ENCODE peak calls at places on chromosomes 16 and 17, in six cellular contexts. One of them, this sample, is unnamed. For H3K36me3, the result is how much of the 10 kb centered on the place peaks cover.

GRCh38 chr16:86669937-86670772 is 91.8 kb downstream of the FOXL1 start:
- DNase-seq in GM23248: no peak
- DNase-seq in CD8-positive, alpha-beta memory T cell: no peak
- DNase-seq in small intestine: no peak
- DNase-seq in OCI-LY7: no peak
- DNase-seq in CD8-positive, alpha-beta T cell: no peak
- DNase-seq in this sample: no peak

GRCh38 chr16:85615014-85615851 is 2.1 kb downstream of the GSE1 start:
- DNase-seq in GM23248: no peak
- DNase-seq in CD8-positive, alpha-beta memory T cell: peak
- DNase-seq in small intestine: peak
- DNase-seq in OCI-LY7: no peak
- DNase-seq in CD8-positive, alpha-beta T cell: peak
- DNase-seq in this sample: peak

GRCh38 chr16:51149251-51149661 is 1.8 kb downstream of the SALL1 start:
- DNase-seq in GM23248: no peak
- DNase-seq in CD8-positive, alpha-beta memory T cell: no peak
- DNase-seq in small intestine: no peak
- DNase-seq in OCI-LY7: no peak
- DNase-seq in CD8-positive, alpha-beta T cell: no peak
- DNase-seq in this sample: no peak

GRCh38 chr17:3773511-3773910 is 27.5 kb downstream of the ITGAE start:
- DNase-seq in GM23248: peak
- DNase-seq in CD8-positive, alpha-beta memory T cell: no peak
- DNase-seq in small intestine: no peak
- DNase-seq in OCI-LY7: no peak
- DNase-seq in CD8-positive, alpha-beta T cell: no peak
- DNase-seq in this sample: no peak

GRCh38 chr16:79902351-79902750 is 301.8 kb upstream of the MAF start:
- DNase-seq in GM23248: no peak
- DNase-seq in CD8-positive, alpha-beta memory T cell: no peak
- DNase-seq in small intestine: no peak
- DNase-seq in OCI-LY7: no peak
- DNase-seq in CD8-positive, alpha-beta T cell: no peak
- DNase-seq in this sample: no peak

GRCh38 chr16:3536851-3537250 is 36.0 kb downstream of the CLUAP1 start:
- DNase-seq in GM23248: peak
- DNase-seq in CD8-positive, alpha-beta memory T cell: no peak
- DNase-seq in small intestine: no peak
- DNase-seq in OCI-LY7: no peak
- DNase-seq in CD8-positive, alpha-beta T cell: no peak
- DNase-seq in this sample: no peak

GRCh38 chr16:85210423-85211169 is 98.3 kb upstream of the CIBAR2 start:
- DNase-seq in GM23248: peak
- DNase-seq in CD8-positive, alpha-beta memory T cell: no peak
- DNase-seq in small intestine: no peak
- DNase-seq in OCI-LY7: no peak
- DNase-seq in CD8-positive, alpha-beta T cell: no peak
- DNase-seq in this sample: no peak

GRCh38 chr17:75400326-75400939 is 5.0 kb downstream of the GRB2 start:
- DNase-seq in GM23248: no peak
- DNase-seq in CD8-positive, alpha-beta memory T cell: no peak
- DNase-seq in small intestine: no peak
- DNase-seq in OCI-LY7: no peak
- DNase-seq in CD8-positive, alpha-beta T cell: no peak
- DNase-seq in this sample: no peak

GRCh38 chr17:39608142-39608541 is 422 bp upstream of the NEUROD2 start:
- DNase-seq in GM23248: no peak
- DNase-seq in CD8-positive, alpha-beta memory T cell: no peak
- DNase-seq in small intestine: no peak
- DNase-seq in OCI-LY7: no peak
- DNase-seq in CD8-positive, alpha-beta T cell: no peak
- DNase-seq in this sample: no peak

GRCh38 chr16:51762081-51762995 is 611.3 kb upstream of the SALL1 start:
- DNase-seq in GM23248: peak
- DNase-seq in CD8-positive, alpha-beta memory T cell: no peak
- DNase-seq in small intestine: peak
- DNase-seq in OCI-LY7: peak
- DNase-seq in CD8-positive, alpha-beta T cell: peak
- DNase-seq in this sample: no peak

GRCh38 chr16:84436196-84436595 is 67.9 kb downstream of the ATP2C2 start:
- DNase-seq in GM23248: no peak
- DNase-seq in CD8-positive, alpha-beta memory T cell: no peak
- DNase-seq in small intestine: no peak
- DNase-seq in OCI-LY7: no peak
- DNase-seq in CD8-positive, alpha-beta T cell: no peak
- DNase-seq in this sample: no peak

GRCh38 chr17:27296427-27296979 is 2.6 kb downstream of the WSB1 start:
- DNase-seq in GM23248: peak
- DNase-seq in CD8-positive, alpha-beta memory T cell: no peak
- DNase-seq in small intestine: no peak
- DNase-seq in OCI-LY7: no peak
- DNase-seq in CD8-positive, alpha-beta T cell: no peak
- DNase-seq in this sample: no peak

GRCh38 chr17:41773731-41774193 is 12.7 kb downstream of the JUP start:
- DNase-seq in GM23248: no peak
- DNase-seq in CD8-positive, alpha-beta memory T cell: no peak
- DNase-seq in small intestine: no peak
- DNase-seq in OCI-LY7: no peak
- DNase-seq in CD8-positive, alpha-beta T cell: no peak
- DNase-seq in this sample: no peak

GRCh38 chr17:62611308-62611707 is 16.2 kb upstream of the MRC2 start:
- DNase-seq in GM23248: no peak
- DNase-seq in CD8-positive, alpha-beta memory T cell: no peak
- DNase-seq in small intestine: no peak
- DNase-seq in OCI-LY7: no peak
- DNase-seq in CD8-positive, alpha-beta T cell: no peak
- DNase-seq in this sample: no peak

GRCh38 chr17:77528516-77529327 is 388.0 kb downstream of the SEC14L1 start:
- DNase-seq in GM23248: no peak
- DNase-seq in CD8-positive, alpha-beta memory T cell: peak
- DNase-seq in small intestine: no peak
- DNase-seq in OCI-LY7: no peak
- DNase-seq in CD8-positive, alpha-beta T cell: peak
- DNase-seq in this sample: no peak

GRCh38 chr16:57893559-57894389 is 77.2 kb downstream of the CNGB1 start:
- DNase-seq in GM23248: peak
- DNase-seq in CD8-positive, alpha-beta memory T cell: no peak
- DNase-seq in small intestine: peak
- DNase-seq in OCI-LY7: no peak
- DNase-seq in CD8-positive, alpha-beta T cell: no peak
- DNase-seq in this sample: no peak

GRCh38 chr16:72202014-72202413 is 30.1 kb upstream of the PMFBP1 start:
- DNase-seq in GM23248: peak
- DNase-seq in CD8-positive, alpha-beta memory T cell: no peak
- DNase-seq in small intestine: no peak
- DNase-seq in OCI-LY7: no peak
- DNase-seq in CD8-positive, alpha-beta T cell: no peak
- DNase-seq in this sample: no peak

GRCh38 chr17:79993390-79994221 is 42.1 kb downstream of the TBC1D16 start:
- DNase-seq in GM23248: peak
- DNase-seq in CD8-positive, alpha-beta memory T cell: peak
- DNase-seq in small intestine: peak
- DNase-seq in OCI-LY7: peak
- DNase-seq in CD8-positive, alpha-beta T cell: peak
- DNase-seq in this sample: peak

GRCh38 chr17:74711058-74711824 is 1.5 kb downstream of the CD300LF start:
- DNase-seq in GM23248: no peak
- DNase-seq in CD8-positive, alpha-beta memory T cell: no peak
- DNase-seq in small intestine: no peak
- DNase-seq in OCI-LY7: no peak
- DNase-seq in CD8-positive, alpha-beta T cell: no peak
- DNase-seq in this sample: no peak

GRCh38 chr17:27319536-27320221 is 25.8 kb downstream of the WSB1 start:
- DNase-seq in GM23248: peak
- DNase-seq in CD8-positive, alpha-beta memory T cell: no peak
- DNase-seq in small intestine: peak
- DNase-seq in OCI-LY7: no peak
- DNase-seq in CD8-positive, alpha-beta T cell: no peak
- DNase-seq in this sample: no peak

GRCh38 chr16:49415083-49415482 is 41.5 kb downstream of the C16orf78 start:
- DNase-seq in GM23248: no peak
- DNase-seq in CD8-positive, alpha-beta memory T cell: no peak
- DNase-seq in small intestine: no peak
- DNase-seq in OCI-LY7: no peak
- DNase-seq in CD8-positive, alpha-beta T cell: no peak
- DNase-seq in this sample: no peak

GRCh38 chr17:31392002-31392855 is 754 bp downstream of the RAB11FIP4 start:
- DNase-seq in GM23248: no peak
- DNase-seq in CD8-positive, alpha-beta memory T cell: no peak
- DNase-seq in small intestine: no peak
- DNase-seq in OCI-LY7: no peak
- DNase-seq in CD8-positive, alpha-beta T cell: no peak
- DNase-seq in this sample: no peak

GRCh38 chr17:8126306-8127066 is 2.6 kb upstream of the HES7 start:
- DNase-seq in GM23248: peak
- DNase-seq in CD8-positive, alpha-beta memory T cell: peak
- DNase-seq in small intestine: peak
- DNase-seq in OCI-LY7: peak
- DNase-seq in CD8-positive, alpha-beta T cell: peak
- DNase-seq in this sample: peak

GRCh38 chr17:21213491-21214014 is 408 bp downstream of the TMEM11 start:
- DNase-seq in GM23248: peak
- DNase-seq in CD8-positive, alpha-beta memory T cell: no peak
- DNase-seq in small intestine: peak
- DNase-seq in OCI-LY7: peak
- DNase-seq in CD8-positive, alpha-beta T cell: peak
- DNase-seq in this sample: no peak

GRCh38 chr17:32487460-32488176 is 825 bp downstream of the CDK5R1 start:
- DNase-seq in GM23248: peak
- DNase-seq in CD8-positive, alpha-beta memory T cell: no peak
- DNase-seq in small intestine: no peak
- DNase-seq in OCI-LY7: no peak
- DNase-seq in CD8-positive, alpha-beta T cell: no peak
- DNase-seq in this sample: peak

GRCh38 chr17:8155341-8156173 is 3.4 kb upstream of the PER1 start:
- DNase-seq in GM23248: no peak
- DNase-seq in CD8-positive, alpha-beta memory T cell: peak
- DNase-seq in small intestine: no peak
- DNase-seq in OCI-LY7: no peak
- DNase-seq in CD8-positive, alpha-beta T cell: peak
- DNase-seq in this sample: peak

GRCh38 chr16:13148294-13148693 is 246.9 kb downstream of the SHISA9 start:
- DNase-seq in GM23248: no peak
- DNase-seq in CD8-positive, alpha-beta memory T cell: no peak
- DNase-seq in small intestine: no peak
- DNase-seq in OCI-LY7: no peak
- DNase-seq in CD8-positive, alpha-beta T cell: no peak
- DNase-seq in this sample: no peak

GRCh38 chr17:73770115-73770848 is 126.0 kb upstream of the SDK2 start:
- DNase-seq in GM23248: peak
- DNase-seq in CD8-positive, alpha-beta memory T cell: no peak
- DNase-seq in small intestine: peak
- DNase-seq in OCI-LY7: no peak
- DNase-seq in CD8-positive, alpha-beta T cell: no peak
- DNase-seq in this sample: no peak

GRCh38 chr17:35856603-35857002 is 12.1 kb downstream of the HEATR9 start:
- DNase-seq in GM23248: no peak
- DNase-seq in CD8-positive, alpha-beta memory T cell: no peak
- DNase-seq in small intestine: no peak
- DNase-seq in OCI-LY7: no peak
- DNase-seq in CD8-positive, alpha-beta T cell: no peak
- DNase-seq in this sample: no peak

GRCh38 chr16:66460703-66461102 is 33.6 kb downstream of the BEAN1 start:
- DNase-seq in GM23248: no peak
- DNase-seq in CD8-positive, alpha-beta memory T cell: no peak
- DNase-seq in small intestine: no peak
- DNase-seq in OCI-LY7: no peak
- DNase-seq in CD8-positive, alpha-beta T cell: no peak
- DNase-seq in this sample: no peak

GRCh38 chr16:56327929-56328258 is 97.5 kb downstream of the AMFR start:
- DNase-seq in GM23248: no peak
- DNase-seq in CD8-positive, alpha-beta memory T cell: no peak
- DNase-seq in small intestine: no peak
- DNase-seq in OCI-LY7: no peak
- DNase-seq in CD8-positive, alpha-beta T cell: no peak
- DNase-seq in this sample: no peak

GRCh38 chr17:50123649-50124349 is 6.2 kb downstream of the SAMD14 start:
- DNase-seq in GM23248: no peak
- DNase-seq in CD8-positive, alpha-beta memory T cell: no peak
- DNase-seq in small intestine: no peak
- DNase-seq in OCI-LY7: no peak
- DNase-seq in CD8-positive, alpha-beta T cell: no peak
- DNase-seq in this sample: no peak

GRCh38 chr16:24844101-24845030 is 1.4 kb upstream of the SLC5A11 start:
- DNase-seq in GM23248: no peak
- DNase-seq in CD8-positive, alpha-beta memory T cell: no peak
- DNase-seq in small intestine: peak
- DNase-seq in OCI-LY7: no peak
- DNase-seq in CD8-positive, alpha-beta T cell: no peak
- DNase-seq in this sample: no peak

GRCh38 chr16:77066896-77067496 is 124.0 kb upstream of the MON1B start:
- DNase-seq in GM23248: no peak
- DNase-seq in CD8-positive, alpha-beta memory T cell: no peak
- DNase-seq in small intestine: no peak
- DNase-seq in OCI-LY7: no peak
- DNase-seq in CD8-positive, alpha-beta T cell: no peak
- DNase-seq in this sample: no peak
- H3K36me3 ChIP-seq in GM23248: under half
- H3K36me3 ChIP-seq in CD8-positive, alpha-beta memory T cell: under half
- H3K36me3 ChIP-seq in small intestine: under half
- H3K36me3 ChIP-seq in OCI-LY7: under half
- H3K36me3 ChIP-seq in CD8-positive, alpha-beta T cell: under half
- H3K36me3 ChIP-seq in this sample: under half

DNA sequence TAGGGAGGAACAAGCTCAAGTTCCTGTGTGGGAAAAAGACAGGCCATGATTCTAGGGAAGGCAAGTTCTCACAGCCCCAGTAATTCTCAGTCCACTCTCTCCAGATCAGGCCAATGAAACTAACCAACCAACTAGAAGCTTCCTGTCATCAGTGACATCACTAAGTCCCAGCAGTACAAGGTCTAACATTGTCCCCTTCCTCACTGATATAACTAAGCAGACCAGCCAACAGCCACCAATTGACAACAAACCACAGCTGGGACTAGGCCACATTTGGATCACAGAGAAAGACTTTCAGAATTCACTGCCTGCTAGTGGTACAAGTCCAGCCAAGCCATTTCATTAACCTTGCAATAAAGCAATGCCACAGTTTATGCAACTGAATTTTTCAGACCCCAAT is 94.0 kb downstream of the CACNG1 start:
- DNase-seq in GM23248: no peak
- DNase-seq in CD8-positive, alpha-beta memory T cell: no peak
- DNase-seq in small intestine: no peak
- DNase-seq in OCI-LY7: no peak
- DNase-seq in CD8-positive, alpha-beta T cell: no peak
- DNase-seq in this sample: no peak
- H3K36me3 ChIP-seq in GM23248: under half
- H3K36me3 ChIP-seq in CD8-positive, alpha-beta memory T cell: under half
- H3K36me3 ChIP-seq in small intestine: under half
- H3K36me3 ChIP-seq in OCI-LY7: half or more
- H3K36me3 ChIP-seq in CD8-positive, alpha-beta T cell: under half
- H3K36me3 ChIP-seq in this sample: under half

GRCh38 chr16:10541396-10541795 is 39.0 kb downstream of the EMP2 start:
- DNase-seq in GM23248: no peak
- DNase-seq in CD8-positive, alpha-beta memory T cell: no peak
- DNase-seq in small intestine: no peak
- DNase-seq in OCI-LY7: no peak
- DNase-seq in CD8-positive, alpha-beta T cell: no peak
- DNase-seq in this sample: no peak
- H3K36me3 ChIP-seq in GM23248: under half
- H3K36me3 ChIP-seq in CD8-positive, alpha-beta memory T cell: under half
- H3K36me3 ChIP-seq in small intestine: under half
- H3K36me3 ChIP-seq in OCI-LY7: under half
- H3K36me3 ChIP-seq in CD8-positive, alpha-beta T cell: under half
- H3K36me3 ChIP-seq in this sample: under half

GRCh38 chr16:10927497-10928112 is 14.7 kb downstream of the DEXI start:
- DNase-seq in GM23248: no peak
- DNase-seq in CD8-positive, alpha-beta memory T cell: no peak
- DNase-seq in small intestine: no peak
- DNase-seq in OCI-LY7: no peak
- DNase-seq in CD8-positive, alpha-beta T cell: no peak
- DNase-seq in this sample: no peak
- H3K36me3 ChIP-seq in GM23248: under half
- H3K36me3 ChIP-seq in CD8-positive, alpha-beta memory T cell: under half
- H3K36me3 ChIP-seq in small intestine: under half
- H3K36me3 ChIP-seq in OCI-LY7: under half
- H3K36me3 ChIP-seq in CD8-positive, alpha-beta T cell: under half
- H3K36me3 ChIP-seq in this sample: half or more

This sample was measured in naive thymus-derived CD4-positive, alpha-beta T cell.